ENCODE peak calls at places on chromosomes 6 and 20, in seven cellular contexts. B, R, M, D, Z, C and F are unnamed samples.
A peak's percentile ranks its signal among the peaks of the same experiment; 100 is the strongest.

GRCh38 chr6:166608819-166609218 is 18.2 kb downstream of the RPS6KA2 start:
- DNase-seq in B (no peak), R (no peak), M (no peak), D (no peak), Z (peak; percentile 69), C (no peak), F (no peak)

GRCh38 chr6:89138173-89138572 is 7.7 kb upstream of the PM20D2 start:
- DNase-seq in B (no peak), R (no peak), M (no peak), D (no peak), Z (no peak), C (no peak), F (no peak)

GRCh38 chr6:44285552-44286284 is 15.5 kb downstream of the TMEM151B start:
- DNase-seq in B (no peak), R (no peak), M (no peak), D (no peak), Z (peak; percentile 43), C (no peak), F (peak; percentile 45)

GRCh38 chr6:162638931-162639574 is 88.5 kb downstream of the PRKN start:
- DNase-seq in B (no peak), R (no peak), M (no peak), D (no peak), Z (no peak), C (no peak), F (no peak)

GRCh38 chr6:138688580-138688979 is 85.0 kb upstream of the CCDC28A start:
- DNase-seq in B (no peak), R (no peak), M (no peak), D (no peak), Z (no peak), C (no peak), F (no peak)

GRCh38 chr6:52598123-52598823 is 21.4 kb upstream of the TRAM2 start:
- DNase-seq in B (peak; percentile 53), R (no peak), M (no peak), D (peak; percentile 27), Z (peak; percentile 81), C (peak; percentile 8), F (peak; percentile 91)

GRCh38 chr20:38143646-38144554 is 21.2 kb downstream of the TGM2 start:
- DNase-seq in B (no peak), R (no peak), M (no peak), D (no peak), Z (peak; percentile 99), C (no peak), F (no peak)

GRCh38 chr6:27091661-27092315 is 155.7 kb upstream of the PRSS16 start:
- DNase-seq in B (no peak), R (no peak), M (no peak), D (no peak), Z (peak; percentile 95), C (no peak), F (peak; percentile 93)

GRCh38 chr6:133368664-133369063 is 127.5 kb downstream of the EYA4 start:
- DNase-seq in B (no peak), R (no peak), M (no peak), D (no peak), Z (no peak), C (no peak), F (no peak)

GRCh38 chr6:82881519-82881918 is 184.1 kb downstream of the UBE3D start:
- DNase-seq in B (no peak), R (no peak), M (no peak), D (no peak), Z (no peak), C (no peak), F (no peak)

GRCh38 chr20:555933-556332 is 12.3 kb upstream of the CSNK2A1 start:
- DNase-seq in B (no peak), R (no peak), M (no peak), D (no peak), Z (peak; percentile 39), C (no peak), F (peak; percentile 23)

GRCh38 chr6:112286010-112286409 is 31.6 kb upstream of the LAMA4 start:
- DNase-seq in B (no peak), R (no peak), M (no peak), D (no peak), Z (peak; percentile 46), C (peak; percentile 1), F (no peak)

GRCh38 chr6:31037692-31038091 is 27.4 kb downstream of the MUC22 start:
- DNase-seq in B (no peak), R (no peak), M (no peak), D (no peak), Z (peak; percentile 47), C (no peak), F (no peak)

GRCh38 chr6:7671076-7671475 is 54.8 kb upstream of the BMP6 start:
- DNase-seq in B (no peak), R (no peak), M (no peak), D (no peak), Z (peak; percentile 29), C (no peak), F (peak; percentile 24)

GRCh38 chr6:134004714-134005113 is 47.7 kb downstream of the SLC2A12 start:
- DNase-seq in B (no peak), R (no peak), M (no peak), D (no peak), Z (no peak), C (no peak), F (no peak)

GRCh38 chr20:37323985-37324384 is 22.0 kb upstream of the SRC start:
- DNase-seq in B (no peak), R (no peak), M (no peak), D (no peak), Z (peak; percentile 53), C (no peak), F (no peak)

GRCh38 chr20:3811421-3812258 is 8.7 kb upstream of the AP5S1 start:
- DNase-seq in B (peak; percentile 78), R (peak; percentile 90), M (peak; percentile 98), D (peak; percentile 98), Z (peak; percentile 99), C (peak; percentile 89), F (peak; percentile 98)

GRCh38 chr6:24252215-24252614 is 105.6 kb downstream of the DCDC2 start:
- DNase-seq in B (no peak), R (no peak), M (no peak), D (no peak), Z (no peak), C (no peak), F (no peak)

GRCh38 chr6:65787787-65788186 is 80.8 kb upstream of the EYS start:
- DNase-seq in B (no peak), R (no peak), M (no peak), D (no peak), Z (no peak), C (no peak), F (no peak)

GRCh38 chr6:140909156-140909555 is 1223.6 kb upstream of the GJE1 start:
- DNase-seq in B (no peak), R (no peak), M (no peak), D (no peak), Z (peak; percentile 52), C (no peak), F (no peak)

GRCh38 chr20:41047279-41047974 is 18.8 kb downstream of the TOP1 start:
- DNase-seq in B (no peak), R (no peak), M (no peak), D (no peak), Z (peak; percentile 29), C (no peak), F (no peak)

GRCh38 chr6:131789219-131789618 is 18.6 kb upstream of the ENPP1 start:
- DNase-seq in B (no peak), R (no peak), M (no peak), D (no peak), Z (peak; percentile 25), C (no peak), F (peak; percentile 17)

GRCh38 chr6:21164768-21165326 is 428.7 kb upstream of the SOX4 start:
- DNase-seq in B (no peak), R (no peak), M (no peak), D (no peak), Z (peak; percentile 85), C (no peak), F (no peak)

GRCh38 chr20:32969356-32970114 is 34.7 kb downstream of the SUN5 start:
- DNase-seq in B (peak; percentile 38), R (no peak), M (no peak), D (no peak), Z (no peak), C (no peak), F (no peak)

GRCh38 chr6:89501239-89501638 is 68.3 kb downstream of the ANKRD6 start:
- DNase-seq in B (no peak), R (no peak), M (no peak), D (no peak), Z (no peak), C (no peak), F (peak; percentile 54)

GRCh38 chr6:37502703-37503485 is 3.2 kb upstream of the CCDC167 start:
- DNase-seq in B (peak; percentile 67), R (no peak), M (peak; percentile 16), D (no peak), Z (no peak), C (peak; percentile 37), F (no peak)

GRCh38 chr6:20170455-20171148 is 41.7 kb downstream of the MBOAT1 start:
- DNase-seq in B (no peak), R (no peak), M (no peak), D (no peak), Z (no peak), C (no peak), F (no peak)

GRCh38 chr6:169252805-169253189 is 849 bp downstream of the THBS2 start:
- DNase-seq in B (no peak), R (no peak), M (peak; percentile 68), D (peak; percentile 24), Z (peak; percentile 68), C (no peak), F (peak; percentile 18)

GRCh38 chr6:113445201-113445600 is 411.9 kb upstream of the MARCKS start:
- DNase-seq in B (no peak), R (no peak), M (no peak), D (no peak), Z (peak; percentile 66), C (no peak), F (no peak)

GRCh38 chr20:38034108-38034649 is 633 bp downstream of the RPRD1B start:
- DNase-seq in B (no peak), R (no peak), M (no peak), D (no peak), Z (peak; percentile 18), C (no peak), F (no peak)

GRCh38 chr6:65450451-65450850 is 256.6 kb downstream of the EYS start:
- DNase-seq in B (no peak), R (no peak), M (no peak), D (no peak), Z (no peak), C (no peak), F (no peak)

GRCh38 chr6:4936681-4937041 is 67.2 kb downstream of the RPP40 start:
- DNase-seq in B (peak; percentile 53), R (no peak), M (no peak), D (no peak), Z (peak; percentile 53), C (peak; percentile 25), F (peak; percentile 77)

GRCh38 chr6:110491644-110492317 is 15.4 kb upstream of the SLC22A16 start:
- DNase-seq in B (no peak), R (no peak), M (no peak), D (no peak), Z (peak; percentile 61), C (no peak), F (peak; percentile 48)

GRCh38 chr20:49323622-49324238 is 45.9 kb upstream of the ZNFX1 start:
- DNase-seq in B (no peak), R (peak; percentile 9), M (no peak), D (no peak), Z (peak; percentile 76), C (peak; percentile 37), F (peak; percentile 73)

GRCh38 chr6:135233676-135234491 is 52.8 kb downstream of the MYB start:
- DNase-seq in B (no peak), R (no peak), M (no peak), D (no peak), Z (no peak), C (no peak), F (no peak)